ENCODE peak calls at places on chromosomes 5 and 9, in nine cellular contexts. P, Y, T, I, J, K, Z, V and W are unnamed samples.

GRCh38 chr5:67910599-67910998 is 305.0 kb upstream of the PIK3R1 start:
- DNase-seq in K (no peak), Z (no peak), T (no peak), I (no peak), P (no peak), V (no peak), Y (no peak), J (no peak), W (no peak)

GRCh38 chr9:71850996-71851395 is 60.0 kb downstream of the ABHD17B start:
- DNase-seq in Y (no peak), V (no peak), Z (no peak), J (no peak), K (no peak), I (no peak), P (no peak), T (no peak), W (no peak)

GRCh38 chr5:139709587-139710369 is 61.6 kb downstream of the CXXC5 start:
- DNase-seq in T (peak), V (peak), Y (no peak), I (no peak), K (peak), P (no peak), J (no peak), Z (no peak), W (no peak)

GRCh38 chr9:70893610-70894122 is 227.8 kb downstream of the TRPM3 start:
- DNase-seq in K (no peak), P (no peak), V (no peak), T (no peak), Y (no peak), Z (no peak), I (no peak), J (no peak), W (no peak)

GRCh38 chr5:28403846-28404245 is 1365.5 kb upstream of the CDH9 start:
- DNase-seq in Z (no peak), T (no peak), K (no peak), I (no peak), J (no peak), P (no peak), V (no peak), Y (no peak), W (no peak)

GRCh38 chr5:157870837-157871834 is 12.2 kb upstream of the CLINT1 start:
- DNase-seq in J (no peak), Z (no peak), P (no peak), I (no peak), V (no peak), Y (no peak), T (peak), K (peak), W (no peak)

GRCh38 chr5:141094481-141095262 is at the start of gene PCDHB2:
- DNase-seq in Y (no peak), T (no peak), K (no peak), V (no peak), P (no peak), I (no peak), J (no peak), Z (no peak), W (no peak)

GRCh38 chr5:125064610-125065009 is 318.2 kb upstream of the ZNF608 start:
- DNase-seq in K (no peak), Z (no peak), T (no peak), Y (no peak), J (no peak), V (no peak), P (no peak), I (no peak), W (no peak)

GRCh38 chr9:83027153-83027867 is 35.6 kb downstream of the RASEF start:
- DNase-seq in Z (no peak), K (no peak), T (no peak), P (no peak), J (no peak), V (no peak), Y (no peak), I (no peak), W (no peak)

GRCh38 chr5:159045165-159045811 is 54.4 kb downstream of the EBF1 start:
- DNase-seq in Z (no peak), T (no peak), Y (no peak), J (no peak), P (no peak), K (no peak), I (no peak), V (no peak), W (no peak)

GRCh38 chr9:87620727-87621322 is 105.1 kb upstream of the CTSL start:
- DNase-seq in Y (no peak), V (no peak), J (peak), I (no peak), T (no peak), K (no peak), Z (no peak), P (no peak), W (no peak)

GRCh38 chr5:109258755-109259154 is 151.0 kb downstream of the PJA2 start:
- DNase-seq in I (no peak), Z (no peak), K (no peak), V (no peak), J (no peak), Y (no peak), P (no peak), T (no peak), W (no peak)